ENCODE peak calls at places on chromosomes 16 and 17, in nine cellular contexts. T is H7; R is activated naive CD8-positive, alpha-beta T cell treated with anti-CD3 and anti-CD28 coated beads, Interleukin-2, amount 50 U/mL, for 16 hours; E is AG09309; M is NCI-H2081; B is Calu3; O is EH; U is non-pigmented ciliary epithelial cell; A is stromal cell of bone marrow. S is an unnamed sample.

GRCh38 chr16:60740033-60740696 is 1296.1 kb downstream of the CDH8 start:
- DNase-seq in A (no peak), R (no peak), O (no peak), B (no peak), E (no peak), U (no peak), M (no peak), T (no peak), S (no peak)

GRCh38 chr17:73292031-73292531 is 19.7 kb downstream of the CDC42EP4 start:
- DNase-seq in E (no peak), U (no peak), M (no peak), R (no peak), B (peak), A (peak), T (no peak), O (peak), S (no peak)

GRCh38 chr17:78780335-78780734 is 1.7 kb downstream of the CYTH1 start:
- DNase-seq in U (no peak), A (no peak), R (no peak), M (no peak), T (no peak), B (no peak), O (no peak), E (no peak), S (no peak)

GRCh38 chr17:45222273-45222993 is 748 bp downstream of the FMNL1 start:
- DNase-seq in T (no peak), U (no peak), E (no peak), A (no peak), R (no peak), B (no peak), M (no peak), O (no peak), S (peak)

GRCh38 chr16:67211674-67212073 is 12.7 kb downstream of the ELMO3 start:
- DNase-seq in B (no peak), T (no peak), E (no peak), A (no peak), U (no peak), R (no peak), O (no peak), M (no peak), S (no peak)

GRCh38 chr17:7838291-7839075 is 4.5 kb downstream of the KDM6B start:
- DNase-seq in M (peak), B (no peak), A (no peak), R (no peak), E (no peak), O (peak), U (no peak), T (peak), S (peak)

GRCh38 chr17:83195330-83196087 is 116.1 kb downstream of the METRNL start:
- DNase-seq in R (no peak), A (peak), O (peak), U (no peak), E (peak), T (no peak), B (no peak), M (no peak), S (no peak)

GRCh38 chr17:30495586-30495985 is 18.4 kb downstream of the GOSR1 start:
- DNase-seq in R (no peak), O (no peak), A (no peak), E (no peak), B (no peak), M (no peak), T (no peak), U (no peak), S (no peak)

GRCh38 chr16:3087836-3088235 is 11.3 kb downstream of the ZSCAN10 start:
- DNase-seq in A (no peak), B (no peak), T (peak), O (no peak), M (no peak), R (no peak), U (no peak), E (no peak), S (peak)

GRCh38 chr17:35192708-35193107 is 1.5 kb downstream of the SLC35G3 start:
- DNase-seq in E (no peak), M (no peak), A (no peak), T (no peak), B (no peak), R (no peak), U (no peak), O (no peak), S (no peak)

GRCh38 chr17:42248351-42249179 is 27.6 kb downstream of the STAT5B start:
- DNase-seq in M (peak), E (peak), B (no peak), T (no peak), U (no peak), O (peak), A (peak), R (peak), S (no peak)

GRCh38 chr17:8223356-8224063 is 13.1 kb upstream of the AURKB start:
- DNase-seq in O (peak), T (peak), R (no peak), E (no peak), B (peak), A (peak), M (peak), U (no peak), S (peak)

GRCh38 chr16:50273888-50274770 is 7.8 kb downstream of the ADCY7 start:
- DNase-seq in O (no peak), T (peak), E (no peak), R (no peak), U (no peak), B (no peak), M (no peak), A (no peak), S (no peak)

GRCh38 chr16:25783226-25783625 is 91.5 kb downstream of the HS3ST4 start:
- DNase-seq in M (no peak), R (no peak), U (no peak), B (no peak), E (no peak), A (no peak), O (no peak), T (no peak), S (no peak)